ENCODE peak calls at places on chromosomes 11 and 22, in ten cellular contexts. F is adrenal gland, E is lung, I is cardiac fibroblast, N is GM23338, G is PC-3, V is H1, T is HFF-Myc, P is astrocyte of the spinal cord, H is BJ. W is an unnamed sample.

GRCh38 chr11:104159356-104159755 is 4.6 kb downstream of the PDGFD start:
- DNase-seq in N (no peak), G (peak; percentile 14), H (no peak), E (no peak), F (no peak), V (no peak), P (peak; percentile 8), I (no peak), T (no peak), W (no peak)

GRCh38 chr22:24950272-24950902 is 2.1 kb upstream of the KIAA1671 start:
- DNase-seq in G (no peak), N (peak; percentile 96), H (no peak), F (no peak), T (no peak), E (no peak), V (peak; percentile 76), P (no peak), I (peak; percentile 87), W (no peak)

GRCh38 chr11:62788991-62789390 is 1.8 kb downstream of the TMEM179B start:
- DNase-seq in E (no peak), T (no peak), V (peak; percentile 48), I (no peak), G (no peak), F (no peak), P (no peak), N (peak; percentile 39), H (no peak), W (no peak)

GRCh38 chr11:85759915-85760314 is 51.0 kb downstream of the SYTL2 start:
- DNase-seq in N (peak; percentile 22), I (peak; percentile 58), F (no peak), V (no peak), T (peak; percentile 66), G (peak; percentile 90), P (peak; percentile 90), E (no peak), H (peak; percentile 78), W (no peak)

GRCh38 chr11:2892215-2893020 is 6.8 kb upstream of the CDKN1C start:
- DNase-seq in P (peak; percentile 59), G (peak; percentile 59), V (peak; percentile 91), E (peak; percentile 58), H (no peak), N (peak; percentile 88), T (no peak), F (peak; percentile 52), I (peak; percentile 69), W (no peak)

GRCh38 chr11:114610984-114611944 is 15.7 kb upstream of the NXPE4 start:
- DNase-seq in T (no peak), N (peak; percentile 1), V (no peak), H (no peak), G (no peak), E (no peak), F (no peak), P (no peak), I (peak; percentile 25), W (no peak)

GRCh38 chr11:107785401-107785800 is 73.2 kb downstream of the SLC35F2 start:
- DNase-seq in F (no peak), E (no peak), T (no peak), G (no peak), P (no peak), H (no peak), N (no peak), I (peak; percentile 11), V (peak; percentile 37), W (no peak)

GRCh38 chr11:628056-628455 is 1.1 kb upstream of the SCT start:
- DNase-seq in P (no peak), T (no peak), F (no peak), H (no peak), I (no peak), G (no peak), N (no peak), E (no peak), V (peak; percentile 46), W (no peak)

GRCh38 chr11:65434057-65434666 is 11.6 kb downstream of the NEAT1 start:
- DNase-seq in T (no peak), P (peak; percentile 32), G (no peak), E (peak; percentile 27), N (no peak), V (no peak), F (peak; percentile 45), H (no peak), I (peak; percentile 70), W (no peak)

GRCh38 chr22:23534201-23534850 is 45.8 kb downstream of the IGLL1 start:
- DNase-seq in T (no peak), G (no peak), I (no peak), P (no peak), V (no peak), N (no peak), E (no peak), H (no peak), F (no peak), W (no peak)
- TF ChIP-seq CTCF in T (no peak), G (no peak), I (no peak), P (no peak), V (no peak), N (no peak), E (no peak), H (no peak), F (no peak), W (no peak)

GRCh38 chr22:45504703-45505341 is 2.1 kb downstream of the FBLN1 start:
- DNase-seq in E (no peak), T (no peak), F (no peak), I (peak; percentile 80), V (peak; percentile 60), N (peak; percentile 47), G (no peak), P (peak; percentile 59), H (no peak), W (no peak)

GRCh38 chr22:45503816-45504702 is 1.4 kb downstream of the FBLN1 start:
- DNase-seq in V (peak; percentile 65), T (no peak), P (peak; percentile 78), N (peak; percentile 80), F (no peak), G (no peak), I (peak; percentile 54), E (no peak), H (no peak), W (peak; percentile 16)

GRCh38 chr22:45503071-45503815 is 560 bp downstream of the FBLN1 start:
- DNase-seq in V (peak; percentile 76), H (no peak), P (no peak), T (no peak), E (no peak), I (no peak), G (no peak), F (no peak), N (peak; percentile 68), W (no peak)

GRCh38 chr22:45499746-45500145 is 2.9 kb upstream of the FBLN1 start:
- DNase-seq in G (no peak), F (no peak), I (no peak), N (no peak), H (no peak), E (no peak), T (no peak), V (no peak), P (no peak), W (no peak)

GRCh38 chr22:45502215-45503070 is at the start of gene FBLN1:
- DNase-seq in E (no peak), G (peak; percentile 34), P (no peak), N (peak; percentile 85), H (no peak), F (no peak), T (no peak), V (peak; percentile 86), I (peak; percentile 46), W (no peak)
- H3K4me3 ChIP-seq in E (peak within 1 kb of the TSS; percentile 27), G (peak within 1 kb of the TSS; percentile 74), P (peak within 1 kb of the TSS; percentile 80), N (peak within 1 kb of the TSS; percentile 86), H (peak within 1 kb of the TSS; percentile 99), F (no peak within 1 kb of the TSS), T (peak within 1 kb of the TSS; percentile 100), V (peak within 1 kb of the TSS; percentile 87), I (peak within 1 kb of the TSS; percentile 72), W (peak within 1 kb of the TSS; percentile 52)

DNA sequence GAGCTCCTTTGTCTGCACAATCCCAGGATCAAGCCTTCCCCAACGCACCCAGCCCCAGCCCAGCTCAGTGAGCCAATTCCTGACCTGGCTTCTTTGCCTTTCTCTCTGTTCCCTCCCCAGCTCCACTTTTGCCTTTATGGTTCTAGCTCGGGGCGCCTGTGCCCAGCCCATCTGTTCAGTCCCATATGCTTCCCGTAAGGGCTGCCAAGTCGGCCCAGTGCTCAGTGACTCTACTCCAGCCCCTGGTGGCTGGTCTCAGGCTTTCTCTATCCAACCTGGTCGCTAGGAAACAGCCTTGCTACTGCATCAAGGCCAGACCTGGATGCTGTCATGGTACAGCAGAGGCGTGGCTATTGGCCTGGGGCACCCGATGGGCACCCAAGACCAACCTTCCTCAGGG is 178.1 kb downstream of the DSCAML1 start:
- DNase-seq in G (no peak), T (no peak), I (no peak), F (peak; percentile 26), N (peak; percentile 82), P (no peak), E (no peak), V (peak; percentile 60), H (no peak), W (no peak)
- TF ChIP-seq CTCF in G (no peak), T (no peak), I (no peak), F (peak; percentile 13), N (peak; percentile 47), P (no peak), E (no peak), V (peak; percentile 64), H (peak; percentile 6), W (no peak)

GRCh38 chr11:128906185-128907065 is 15.3 kb downstream of the KCNJ5 start:
- DNase-seq in V (no peak), E (no peak), I (no peak), G (no peak), F (no peak), H (no peak), N (no peak), T (no peak), P (no peak), W (no peak)
- H3K4me3 ChIP-seq in V (no peak overlapping the region), E (no peak overlapping the region), I (no peak overlapping the region), G (peak overlapping the region; percentile 85), F (no peak overlapping the region), H (no peak overlapping the region), N (peak overlapping the region; percentile 68), T (peak overlapping the region; percentile 45), P (no peak overlapping the region), W (no peak overlapping the region)

GRCh38 chr11:7089328-7090251 is 792 bp downstream of the RBMXL2 start:
- DNase-seq in G (no peak), I (no peak), F (no peak), P (no peak), H (no peak), N (no peak), T (no peak), E (no peak), V (no peak), W (no peak)

DNA sequence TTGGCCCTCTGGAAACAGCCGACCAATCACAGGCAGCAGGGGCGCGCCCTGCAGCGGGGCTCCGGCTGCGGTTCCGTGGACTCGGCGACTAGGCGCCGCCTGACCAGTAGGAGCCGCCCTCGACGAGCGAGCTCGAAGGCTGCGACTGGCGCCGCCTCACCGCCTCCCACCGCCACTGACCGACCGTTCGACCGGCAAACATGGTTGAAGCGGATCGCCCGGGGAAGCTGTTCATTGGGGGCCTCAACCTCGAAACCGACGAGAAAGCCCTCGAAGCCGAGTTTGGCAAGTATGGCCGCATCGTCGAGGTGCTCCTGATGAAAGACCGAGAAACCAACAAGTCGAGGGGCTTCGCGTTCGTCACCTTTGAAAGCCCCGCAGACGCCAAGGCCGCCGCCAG is at the start of gene RBMXL2:
- DNase-seq in G (no peak), E (no peak), P (no peak), F (no peak), N (peak; percentile 30), H (no peak), T (no peak), V (no peak), I (no peak), W (no peak)
- TF ChIP-seq CTCF in G (no peak), E (no peak), P (no peak), F (no peak), N (peak; percentile 13), H (no peak), T (no peak), V (no peak), I (no peak), W (no peak)

W was measured in lower leg skin.